ENCODE peak calls at places on chromosomes 1 and 21, in eight cellular contexts. D, Z, N, W, U, J, E and C are unnamed samples.

GRCh38 chr1:156591432-156592157 is at the start of gene NAXE:
- DNase-seq in D (peak), Z (peak), N (peak), W (peak), U (no peak), J (peak), E (no peak), C (peak)

GRCh38 chr1:58764294-58764978 is 19.4 kb downstream of the JUN start:
- DNase-seq in D (peak), Z (no peak), N (no peak), W (no peak), U (no peak), J (no peak), E (no peak), C (no peak)

GRCh38 chr1:164605254-164606091 is 46.5 kb downstream of the PBX1 start:
- DNase-seq in D (no peak), Z (no peak), N (no peak), W (no peak), U (no peak), J (no peak), E (no peak), C (no peak)

GRCh38 chr1:3312310-3312734 is 142.1 kb upstream of the ARHGEF16 start:
- DNase-seq in D (no peak), Z (peak), N (peak), W (no peak), U (no peak), J (peak), E (no peak), C (no peak)

GRCh38 chr21:17270234-17270633 is 242.6 kb upstream of the CXADR start:
- DNase-seq in D (peak), Z (peak), N (no peak), W (no peak), U (no peak), J (peak), E (no peak), C (peak)

GRCh38 chr1:12798911-12799310 is 7.7 kb downstream of the PRAMEF1 start:
- DNase-seq in D (peak), Z (no peak), N (no peak), W (no peak), U (no peak), J (no peak), E (no peak), C (no peak)

GRCh38 chr1:29339176-29339575 is 102.9 kb downstream of the PTPRU start:
- DNase-seq in D (peak), Z (no peak), N (no peak), W (no peak), U (no peak), J (no peak), E (no peak), C (no peak)

GRCh38 chr21:44999428-44999971 is 59.7 kb downstream of the SLX9 start:
- DNase-seq in D (no peak), Z (no peak), N (peak), W (no peak), U (no peak), J (no peak), E (no peak), C (no peak)

GRCh38 chr1:151513626-151514101 is 2.5 kb downstream of the CGN start:
- DNase-seq in D (peak), Z (no peak), N (peak), W (no peak), U (no peak), J (no peak), E (no peak), C (peak)

GRCh38 chr1:34190692-34191091 is 14.0 kb downstream of the C1orf94 start:
- DNase-seq in D (no peak), Z (no peak), N (no peak), W (no peak), U (no peak), J (no peak), E (no peak), C (no peak)

GRCh38 chr1:77407738-77408375 is 126.0 kb downstream of the AK5 start:
- DNase-seq in D (peak), Z (no peak), N (no peak), W (no peak), U (no peak), J (no peak), E (no peak), C (no peak)

GRCh38 chr1:198174297-198174696 is 17.5 kb downstream of the NEK7 start:
- DNase-seq in D (no peak), Z (no peak), N (no peak), W (no peak), U (no peak), J (no peak), E (no peak), C (no peak)

GRCh38 chr1:20439282-20439681 is 46.7 kb downstream of the CAMK2N1 start:
- DNase-seq in D (peak), Z (no peak), N (no peak), W (no peak), U (no peak), J (no peak), E (no peak), C (no peak)

GRCh38 chr1:15381805-15382204 is 27.9 kb upstream of the EFHD2 start:
- DNase-seq in D (no peak), Z (no peak), N (no peak), W (no peak), U (no peak), J (no peak), E (no peak), C (no peak)

GRCh38 chr1:91684599-91685196 is 184.0 kb downstream of the CDC7 start:
- DNase-seq in D (no peak), Z (no peak), N (no peak), W (no peak), U (no peak), J (no peak), E (no peak), C (no peak)

GRCh38 chr21:34803792-34804440 is 135.1 kb downstream of the CLIC6 start:
- DNase-seq in D (no peak), Z (no peak), N (no peak), W (no peak), U (no peak), J (no peak), E (no peak), C (no peak)

GRCh38 chr1:98985687-98986086 is 19.0 kb downstream of the PLPPR5 start:
- DNase-seq in D (peak), Z (no peak), N (no peak), W (no peak), U (no peak), J (no peak), E (no peak), C (no peak)

GRCh38 chr21:43339668-43340067 is 87.3 kb downstream of the SIK1 start:
- DNase-seq in D (peak), Z (no peak), N (no peak), W (no peak), U (no peak), J (no peak), E (no peak), C (no peak)

GRCh38 chr1:2594001-2594640 is 7.5 kb downstream of the PRXL2B start:
- DNase-seq in D (peak), Z (no peak), N (peak), W (no peak), U (no peak), J (no peak), E (no peak), C (no peak)

GRCh38 chr1:20847619-20848080 is 60.5 kb upstream of the HP1BP3 start:
- DNase-seq in D (peak), Z (no peak), N (no peak), W (no peak), U (peak), J (no peak), E (no peak), C (peak)

GRCh38 chr1:53732912-53733317 is 6.0 kb downstream of the GLIS1 start:
- DNase-seq in D (peak), Z (no peak), N (no peak), W (no peak), U (no peak), J (no peak), E (no peak), C (no peak)

GRCh38 chr1:232553050-232553754 is 76.7 kb downstream of the SIPA1L2 start:
- DNase-seq in D (no peak), Z (no peak), N (peak), W (no peak), U (no peak), J (no peak), E (no peak), C (no peak)
- H3K27ac ChIP-seq in D (no peak), Z (peak), N (no peak), W (no peak), U (no peak), J (no peak), E (no peak), C (no peak)

DNA sequence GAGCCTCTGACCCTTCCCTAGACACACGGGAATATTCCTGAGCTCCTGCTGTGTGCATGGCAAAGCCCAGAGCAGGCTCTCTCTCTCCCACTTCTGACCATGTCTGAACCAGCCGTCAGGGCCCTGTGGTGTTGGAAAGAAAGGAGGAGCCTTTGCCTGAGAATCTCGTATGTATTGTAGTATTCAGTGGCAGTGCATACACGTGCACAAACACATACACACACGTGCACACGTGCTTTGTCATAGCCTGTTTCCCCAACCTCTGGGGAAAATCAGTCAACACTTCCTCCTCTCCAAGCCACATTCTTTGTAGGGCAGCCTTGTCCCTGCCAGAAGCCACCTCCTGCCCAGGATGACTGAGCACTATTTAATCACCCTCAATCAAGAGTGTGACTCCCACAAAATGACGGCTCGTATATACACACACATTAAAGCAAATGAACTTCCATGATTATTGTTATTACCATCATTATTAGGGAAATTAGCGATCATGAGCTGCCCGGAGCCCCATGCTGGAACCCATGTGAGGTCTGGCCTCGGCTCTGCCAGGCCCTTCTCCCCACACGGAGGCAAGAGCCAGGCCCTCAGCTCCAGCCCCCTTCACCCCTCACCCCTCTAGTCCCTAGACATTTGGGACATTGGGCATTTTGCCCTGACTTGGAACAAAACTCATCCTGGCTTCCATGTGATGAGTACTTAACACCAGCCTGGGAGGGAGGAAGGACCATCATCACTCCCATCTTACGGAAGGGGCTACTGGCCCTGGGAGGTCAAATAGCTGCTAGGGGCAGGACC is 331.9 kb downstream of the NPHP4 start:
- DNase-seq in D (no peak), Z (no peak), N (no peak), W (no peak), U (no peak), J (no peak), E (no peak), C (peak)
- H3K27ac ChIP-seq in D (no peak), Z (no peak), N (no peak), W (no peak), U (no peak), J (no peak), E (no peak), C (no peak)

GRCh38 chr1:50702395-50702794 is 257.7 kb downstream of the FAF1 start:
- DNase-seq in D (no peak), Z (no peak), N (no peak), W (no peak), U (no peak), J (no peak), E (no peak), C (no peak)
- H3K27ac ChIP-seq in D (no peak), Z (no peak), N (no peak), W (no peak), U (no peak), J (no peak), E (no peak), C (no peak)

GRCh38 chr1:202162049-202162417 is 1.6 kb upstream of the PTPN7 start:
- DNase-seq in D (no peak), Z (no peak), N (peak), W (peak), U (no peak), J (no peak), E (no peak), C (no peak)
- H3K27ac ChIP-seq in D (no peak), Z (no peak), N (no peak), W (peak), U (no peak), J (peak), E (no peak), C (no peak)

GRCh38 chr1:62110198-62110817 is 84.3 kb upstream of the L1TD1 start:
- DNase-seq in D (no peak), Z (no peak), N (no peak), W (no peak), U (no peak), J (peak), E (no peak), C (no peak)
- H3K27ac ChIP-seq in D (no peak), Z (no peak), N (no peak), W (no peak), U (no peak), J (no peak), E (no peak), C (no peak)

GRCh38 chr1:150062113-150062512 is 5.5 kb upstream of the VPS45 start:
- DNase-seq in D (no peak), Z (no peak), N (no peak), W (no peak), U (no peak), J (no peak), E (no peak), C (no peak)
- H3K27ac ChIP-seq in D (peak), Z (peak), N (no peak), W (no peak), U (no peak), J (no peak), E (peak), C (peak)

GRCh38 chr1:180912211-180912800 is 391 bp upstream of the KIAA1614 start:
- DNase-seq in D (no peak), Z (peak), N (no peak), W (no peak), U (no peak), J (no peak), E (no peak), C (no peak)

GRCh38 chr1:180915426-180915965 is 2.8 kb downstream of the KIAA1614 start:
- DNase-seq in D (no peak), Z (no peak), N (peak), W (no peak), U (no peak), J (no peak), E (no peak), C (no peak)

GRCh38 chr1:180916012-180916770 is 3.5 kb downstream of the KIAA1614 start:
- DNase-seq in D (no peak), Z (no peak), N (peak), W (no peak), U (no peak), J (no peak), E (no peak), C (no peak)

GRCh38 chr1:180911640-180912161 is 996 bp upstream of the KIAA1614 start:
- DNase-seq in D (no peak), Z (no peak), N (no peak), W (no peak), U (no peak), J (no peak), E (no peak), C (no peak)

DNA sequence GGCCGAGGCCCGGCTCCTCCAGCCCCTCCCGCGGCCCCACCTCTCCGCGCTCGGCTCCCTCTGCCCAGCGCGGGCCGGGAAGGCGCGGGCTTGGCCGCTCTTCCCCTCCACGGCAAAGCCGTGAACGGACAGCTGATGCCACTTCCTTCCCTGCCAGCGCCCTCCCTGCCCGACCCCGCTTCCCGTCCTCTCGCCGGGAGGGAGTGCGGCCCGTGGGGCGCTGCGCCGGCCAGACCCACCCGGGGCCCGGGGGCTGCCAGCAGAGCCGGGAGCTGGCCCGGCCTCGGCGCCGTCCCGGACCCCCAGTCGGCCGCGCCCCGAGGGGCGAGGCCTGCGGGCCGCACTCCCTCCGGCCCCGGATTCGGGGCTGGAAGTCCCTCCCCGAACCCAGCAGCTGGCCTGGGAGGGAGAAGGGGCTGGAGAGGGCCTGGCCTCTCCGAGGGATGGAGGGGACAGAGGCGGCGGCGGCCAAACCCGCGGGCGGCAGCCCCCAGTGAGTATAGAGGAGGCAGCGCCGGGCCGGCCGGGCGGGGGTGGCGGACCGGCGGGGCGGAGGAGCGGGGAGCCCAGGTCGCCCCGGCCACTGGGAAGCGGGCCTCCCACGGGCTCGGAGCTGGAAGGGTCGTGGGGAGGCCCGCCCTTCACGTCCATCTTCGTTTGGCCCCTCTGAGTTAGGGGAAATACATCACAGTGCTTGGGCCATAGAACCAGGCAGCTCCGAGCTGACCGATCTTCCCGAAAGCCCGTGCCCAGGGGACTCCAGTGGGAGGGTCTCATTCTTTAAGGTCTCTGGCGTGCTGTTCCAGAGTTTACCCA is at the start of gene KIAA1614:
- DNase-seq in D (no peak), Z (peak), N (peak), W (no peak), U (no peak), J (no peak), E (no peak), C (no peak)
- H3K27ac ChIP-seq in D (no peak), Z (peak), N (peak), W (no peak), U (no peak), J (peak), E (no peak), C (no peak)

GRCh38 chr1:55673416-55673815 is 458.3 kb upstream of the USP24 start:
- DNase-seq in D (no peak), Z (no peak), N (no peak), W (no peak), U (no peak), J (no peak), E (no peak), C (no peak)

GRCh38 chr1:55670331-55671082 is 455.3 kb upstream of the USP24 start:
- DNase-seq in D (no peak), Z (no peak), N (no peak), W (no peak), U (no peak), J (no peak), E (no peak), C (no peak)

GRCh38 chr1:55669308-55669707 is 454.1 kb upstream of the USP24 start:
- DNase-seq in D (no peak), Z (peak), N (no peak), W (no peak), U (no peak), J (peak), E (no peak), C (no peak)
- H3K27ac ChIP-seq in D (no peak), Z (peak), N (no peak), W (no peak), U (no peak), J (peak), E (no peak), C (no peak)

GRCh38 chr1:208189716-208190115 is 54.5 kb downstream of the PLXNA2 start:
- DNase-seq in D (no peak), Z (no peak), N (no peak), W (no peak), U (no peak), J (no peak), E (no peak), C (no peak)
- H3K27ac ChIP-seq in D (no peak), Z (no peak), N (no peak), W (no peak), U (no peak), J (no peak), E (no peak), C (no peak)